ENCODE peak calls at places on chromosomes 11 and 22, in eight cellular contexts. One of them, this sample, is unnamed.

GRCh38 chr22:43921361-43921760 is 2.2 kb upstream of the PNPLA3 start:
- DNase-seq in left ventricle myocardium inferior: no peak
- DNase-seq in fibroblast of lung: peak
- DNase-seq in lung: no peak
- DNase-seq in epithelial cell of esophagus: peak
- DNase-seq in psoas muscle: peak
- DNase-seq in AG04450: no peak
- DNase-seq in OCI-LY7: no peak
- DNase-seq in this sample: no peak

GRCh38 chr22:45604239-45604711 is 67.4 kb upstream of the ATXN10 start:
- DNase-seq in left ventricle myocardium inferior: no peak
- DNase-seq in fibroblast of lung: peak
- DNase-seq in lung: no peak
- DNase-seq in epithelial cell of esophagus: peak
- DNase-seq in psoas muscle: no peak
- DNase-seq in AG04450: no peak
- DNase-seq in OCI-LY7: no peak
- DNase-seq in this sample: no peak

GRCh38 chr11:17979770-17980371 is 33.0 kb downstream of the SERGEF start:
- DNase-seq in left ventricle myocardium inferior: no peak
- DNase-seq in fibroblast of lung: no peak
- DNase-seq in lung: no peak
- DNase-seq in epithelial cell of esophagus: peak
- DNase-seq in psoas muscle: no peak
- DNase-seq in AG04450: no peak
- DNase-seq in OCI-LY7: peak
- DNase-seq in this sample: no peak

GRCh38 chr22:49771266-49772065 is 56.2 kb downstream of the BRD1 start:
- DNase-seq in left ventricle myocardium inferior: peak
- DNase-seq in fibroblast of lung: no peak
- DNase-seq in lung: no peak
- DNase-seq in epithelial cell of esophagus: no peak
- DNase-seq in psoas muscle: peak
- DNase-seq in AG04450: no peak
- DNase-seq in OCI-LY7: no peak
- DNase-seq in this sample: no peak

GRCh38 chr11:62504158-62504973 is 42.2 kb downstream of the AHNAK start:
- DNase-seq in left ventricle myocardium inferior: no peak
- DNase-seq in fibroblast of lung: no peak
- DNase-seq in lung: peak
- DNase-seq in epithelial cell of esophagus: no peak
- DNase-seq in psoas muscle: no peak
- DNase-seq in AG04450: no peak
- DNase-seq in OCI-LY7: no peak
- DNase-seq in this sample: no peak

GRCh38 chr11:128532571-128533091 is 54.7 kb downstream of the ETS1 start:
- DNase-seq in left ventricle myocardium inferior: no peak
- DNase-seq in fibroblast of lung: no peak
- DNase-seq in lung: no peak
- DNase-seq in epithelial cell of esophagus: no peak
- DNase-seq in psoas muscle: no peak
- DNase-seq in AG04450: no peak
- DNase-seq in OCI-LY7: no peak
- DNase-seq in this sample: no peak

GRCh38 chr11:123103326-123103980 is 41.5 kb upstream of the HSPA8 start:
- DNase-seq in left ventricle myocardium inferior: peak
- DNase-seq in fibroblast of lung: peak
- DNase-seq in lung: peak
- DNase-seq in epithelial cell of esophagus: peak
- DNase-seq in psoas muscle: peak
- DNase-seq in AG04450: peak
- DNase-seq in OCI-LY7: peak
- DNase-seq in this sample: no peak

GRCh38 chr11:69413993-69414392 is 67.5 kb upstream of the LINC01488 start:
- DNase-seq in left ventricle myocardium inferior: no peak
- DNase-seq in fibroblast of lung: no peak
- DNase-seq in lung: no peak
- DNase-seq in epithelial cell of esophagus: no peak
- DNase-seq in psoas muscle: no peak
- DNase-seq in AG04450: no peak
- DNase-seq in OCI-LY7: no peak
- DNase-seq in this sample: no peak

GRCh38 chr11:96301818-96302217 is 41.2 kb downstream of the MAML2 start:
- DNase-seq in left ventricle myocardium inferior: no peak
- DNase-seq in fibroblast of lung: no peak
- DNase-seq in lung: no peak
- DNase-seq in epithelial cell of esophagus: no peak
- DNase-seq in psoas muscle: no peak
- DNase-seq in AG04450: no peak
- DNase-seq in OCI-LY7: no peak
- DNase-seq in this sample: no peak

GRCh38 chr22:20228055-20228938 is 39.8 kb downstream of the RTN4R start:
- DNase-seq in left ventricle myocardium inferior: no peak
- DNase-seq in fibroblast of lung: no peak
- DNase-seq in lung: no peak
- DNase-seq in epithelial cell of esophagus: no peak
- DNase-seq in psoas muscle: no peak
- DNase-seq in AG04450: no peak
- DNase-seq in OCI-LY7: no peak
- DNase-seq in this sample: no peak

GRCh38 chr11:1290052-1291040 is 19.1 kb downstream of the TOLLIP start:
- DNase-seq in left ventricle myocardium inferior: no peak
- DNase-seq in fibroblast of lung: no peak
- DNase-seq in lung: no peak
- DNase-seq in epithelial cell of esophagus: no peak
- DNase-seq in psoas muscle: no peak
- DNase-seq in AG04450: no peak
- DNase-seq in OCI-LY7: no peak
- DNase-seq in this sample: no peak

GRCh38 chr22:30399718-30400117 is 2.9 kb downstream of the SEC14L2 start:
- DNase-seq in left ventricle myocardium inferior: no peak
- DNase-seq in fibroblast of lung: no peak
- DNase-seq in lung: no peak
- DNase-seq in epithelial cell of esophagus: no peak
- DNase-seq in psoas muscle: no peak
- DNase-seq in AG04450: no peak
- DNase-seq in OCI-LY7: no peak
- DNase-seq in this sample: no peak

DNA sequence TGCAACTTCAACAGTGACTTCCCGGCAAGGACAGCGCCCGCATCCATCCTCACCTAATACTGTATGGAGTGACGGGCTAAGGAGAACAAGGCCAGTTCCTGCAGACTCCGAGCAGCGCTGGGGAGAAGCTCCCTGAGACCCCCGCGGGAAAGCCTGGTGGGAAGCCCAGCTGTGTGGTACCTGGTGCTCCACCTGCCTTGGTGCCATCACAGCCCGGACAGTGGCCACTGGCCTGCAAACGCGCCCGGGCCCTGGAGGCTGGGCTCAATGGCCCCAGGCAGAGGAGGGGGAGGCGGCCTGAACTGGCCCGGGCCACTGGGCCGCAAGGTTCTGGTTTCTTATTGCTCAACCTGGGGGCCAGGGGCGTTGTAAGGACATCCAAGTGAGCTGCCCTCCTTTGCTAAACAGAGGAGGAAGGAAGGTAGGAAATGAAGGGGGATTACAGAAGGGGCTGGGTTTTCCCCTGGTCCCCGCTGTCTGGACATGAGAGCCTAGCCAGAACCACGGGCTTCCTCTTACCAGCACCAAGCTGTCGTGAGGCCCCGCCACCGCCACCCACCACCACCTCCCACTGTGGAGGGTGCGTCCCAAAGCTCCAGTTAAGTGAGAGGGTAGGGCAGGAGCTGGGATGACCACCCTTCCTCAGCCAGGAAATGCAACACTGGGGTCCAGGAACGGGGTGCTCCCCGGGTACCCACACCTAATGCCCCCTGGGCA is 8.5 kb upstream of the CDC42BPG start:
- DNase-seq in left ventricle myocardium inferior: no peak
- DNase-seq in fibroblast of lung: no peak
- DNase-seq in lung: no peak
- DNase-seq in epithelial cell of esophagus: no peak
- DNase-seq in psoas muscle: no peak
- DNase-seq in AG04450: no peak
- DNase-seq in OCI-LY7: no peak
- DNase-seq in this sample: no peak
- H3K4me3 ChIP-seq in left ventricle myocardium inferior: peak
- H3K4me3 ChIP-seq in fibroblast of lung: no peak
- H3K4me3 ChIP-seq in lung: no peak
- H3K4me3 ChIP-seq in epithelial cell of esophagus: no peak
- H3K4me3 ChIP-seq in psoas muscle: peak
- H3K4me3 ChIP-seq in AG04450: no peak
- H3K4me3 ChIP-seq in OCI-LY7: peak
- H3K4me3 ChIP-seq in this sample: no peak

GRCh38 chr11:81853791-81854190 is 879.9 kb downstream of the FAM181B start:
- DNase-seq in left ventricle myocardium inferior: no peak
- DNase-seq in fibroblast of lung: no peak
- DNase-seq in lung: no peak
- DNase-seq in epithelial cell of esophagus: no peak
- DNase-seq in psoas muscle: no peak
- DNase-seq in AG04450: no peak
- DNase-seq in OCI-LY7: no peak
- DNase-seq in this sample: no peak
- TF ChIP-seq CTCF in left ventricle myocardium inferior: no peak
- TF ChIP-seq CTCF in fibroblast of lung: no peak
- TF ChIP-seq CTCF in lung: no peak
- TF ChIP-seq CTCF in epithelial cell of esophagus: no peak
- TF ChIP-seq CTCF in psoas muscle: no peak
- TF ChIP-seq CTCF in AG04450: no peak
- TF ChIP-seq CTCF in OCI-LY7: no peak
- TF ChIP-seq CTCF in this sample: no peak

DNA sequence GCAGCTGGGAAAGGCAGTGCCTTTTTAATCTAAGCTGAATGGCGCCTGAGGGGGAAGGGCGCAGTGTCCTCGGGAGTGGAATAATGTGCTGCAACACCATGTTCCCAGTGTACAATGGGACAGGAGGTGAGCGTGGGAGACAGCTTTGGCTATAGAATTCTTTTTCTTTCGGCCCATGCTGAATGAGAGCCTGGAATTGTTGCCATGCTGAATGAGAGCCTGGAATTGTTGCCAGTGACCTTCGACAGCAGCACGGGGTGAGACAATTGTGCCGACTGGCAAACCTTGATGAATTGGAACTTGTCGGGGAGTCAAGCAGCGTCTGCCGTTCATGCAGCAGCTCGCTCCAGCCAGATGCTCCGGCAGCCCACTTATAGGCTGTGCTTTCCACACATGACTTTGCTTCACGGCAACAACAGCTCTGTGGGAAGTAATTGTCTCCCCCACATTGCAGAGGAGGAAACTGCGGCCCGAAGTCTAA is 141.4 kb upstream of the E2F8 start:
- DNase-seq in left ventricle myocardium inferior: no peak
- DNase-seq in fibroblast of lung: no peak
- DNase-seq in lung: no peak
- DNase-seq in epithelial cell of esophagus: no peak
- DNase-seq in psoas muscle: no peak
- DNase-seq in AG04450: no peak
- DNase-seq in OCI-LY7: no peak
- DNase-seq in this sample: no peak
- H3K4me3 ChIP-seq in left ventricle myocardium inferior: no peak
- H3K4me3 ChIP-seq in fibroblast of lung: no peak
- H3K4me3 ChIP-seq in lung: no peak
- H3K4me3 ChIP-seq in epithelial cell of esophagus: no peak
- H3K4me3 ChIP-seq in psoas muscle: no peak
- H3K4me3 ChIP-seq in AG04450: no peak
- H3K4me3 ChIP-seq in OCI-LY7: no peak
- H3K4me3 ChIP-seq in this sample: no peak

DNA sequence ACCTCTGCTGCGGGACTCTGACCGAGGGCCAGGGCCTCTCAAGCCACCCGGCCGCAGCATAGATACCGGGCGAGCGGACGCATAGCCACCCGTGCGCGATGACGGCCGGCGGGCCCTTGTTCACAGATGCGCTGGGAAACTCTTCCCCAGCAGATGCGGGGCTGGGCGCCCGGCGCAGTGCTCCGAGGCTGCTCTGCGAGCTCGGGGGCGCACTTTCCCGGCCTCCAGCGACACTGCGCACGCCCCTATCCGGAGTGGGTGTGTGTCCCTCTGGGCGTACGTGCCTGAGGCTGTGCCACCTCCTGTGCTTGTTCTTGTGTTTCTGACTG is 104.7 kb upstream of the E2F8 start:
- DNase-seq in left ventricle myocardium inferior: no peak
- DNase-seq in fibroblast of lung: no peak
- DNase-seq in lung: no peak
- DNase-seq in epithelial cell of esophagus: no peak
- DNase-seq in psoas muscle: peak
- DNase-seq in AG04450: no peak
- DNase-seq in OCI-LY7: no peak
- DNase-seq in this sample: no peak
- TF ChIP-seq CTCF in left ventricle myocardium inferior: no peak
- TF ChIP-seq CTCF in fibroblast of lung: no peak
- TF ChIP-seq CTCF in lung: no peak
- TF ChIP-seq CTCF in epithelial cell of esophagus: no peak
- TF ChIP-seq CTCF in psoas muscle: no peak
- TF ChIP-seq CTCF in AG04450: no peak
- TF ChIP-seq CTCF in OCI-LY7: no peak
- TF ChIP-seq CTCF in this sample: no peak

GRCh38 chr11:33899383-33900037 is 7.6 kb upstream of the LMO2 start:
- DNase-seq in left ventricle myocardium inferior: peak
- DNase-seq in fibroblast of lung: peak
- DNase-seq in lung: peak
- DNase-seq in epithelial cell of esophagus: peak
- DNase-seq in psoas muscle: peak
- DNase-seq in AG04450: peak
- DNase-seq in OCI-LY7: no peak
- DNase-seq in this sample: no peak
- H3K4me3 ChIP-seq in left ventricle myocardium inferior: no peak
- H3K4me3 ChIP-seq in fibroblast of lung: no peak
- H3K4me3 ChIP-seq in lung: no peak
- H3K4me3 ChIP-seq in epithelial cell of esophagus: no peak
- H3K4me3 ChIP-seq in psoas muscle: no peak
- H3K4me3 ChIP-seq in AG04450: no peak
- H3K4me3 ChIP-seq in OCI-LY7: no peak
- H3K4me3 ChIP-seq in this sample: no peak

DNA sequence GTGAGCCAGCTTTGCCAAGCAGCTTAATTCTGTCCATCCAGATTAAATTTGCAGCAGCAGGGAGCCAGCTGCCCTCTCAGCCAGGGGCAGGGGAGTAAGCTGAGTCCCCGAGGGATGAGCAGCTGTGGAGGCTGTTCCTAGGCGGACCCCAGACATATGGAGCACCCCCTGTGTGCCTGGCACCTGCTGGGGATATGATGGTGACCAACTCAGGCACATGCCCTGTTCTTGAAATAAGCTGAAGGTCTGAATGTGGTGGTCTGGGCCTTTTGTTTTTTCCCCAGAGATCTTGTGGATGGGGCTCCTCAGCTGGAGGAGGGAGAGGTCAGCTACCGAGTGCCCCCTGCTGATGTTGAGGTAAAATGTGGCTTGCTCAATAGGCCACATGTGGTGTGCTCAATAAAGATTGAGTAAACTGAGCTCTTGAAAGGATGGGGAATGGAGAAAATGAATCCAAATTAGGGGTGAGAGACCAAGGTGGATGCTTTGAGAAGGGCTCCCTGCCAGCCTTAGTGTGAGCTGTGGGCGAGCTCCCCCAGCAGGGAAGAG is 103.3 kb upstream of the NNMT start:
- DNase-seq in left ventricle myocardium inferior: no peak
- DNase-seq in fibroblast of lung: no peak
- DNase-seq in lung: no peak
- DNase-seq in epithelial cell of esophagus: no peak
- DNase-seq in psoas muscle: no peak
- DNase-seq in AG04450: no peak
- DNase-seq in OCI-LY7: peak
- DNase-seq in this sample: no peak
- TF ChIP-seq CTCF in left ventricle myocardium inferior: no peak
- TF ChIP-seq CTCF in fibroblast of lung: no peak
- TF ChIP-seq CTCF in lung: no peak
- TF ChIP-seq CTCF in epithelial cell of esophagus: no peak
- TF ChIP-seq CTCF in psoas muscle: no peak
- TF ChIP-seq CTCF in AG04450: no peak
- TF ChIP-seq CTCF in OCI-LY7: peak
- TF ChIP-seq CTCF in this sample: no peak